ENCODE peak calls at places on chromosome 10, in four cellular contexts. B, G, Y and J are unnamed samples.

GRCh38 chr10:122348951-122349361 is 25.6 kb upstream of the PLEKHA1 start:
- DNase-seq in B (no peak), G (no peak), Y (no peak), J (no peak)

GRCh38 chr10:68154211-68154497 is 44.9 kb downstream of the MYPN start:
- DNase-seq in B (peak; percentile 65), G (peak; percentile 24), Y (peak; percentile 47), J (no peak)

GRCh38 chr10:133183646-133184378 is 23.8 kb downstream of the KNDC1 start:
- DNase-seq in B (no peak), G (no peak), Y (no peak), J (no peak)

GRCh38 chr10:132654708-132655661 is 117.4 kb downstream of the INPP5A start:
- DNase-seq in B (peak; percentile 71), G (peak; percentile 36), Y (peak; percentile 61), J (peak; percentile 40)

GRCh38 chr10:88232978-88233537 is 350.1 kb downstream of the RNLS start:
- DNase-seq in B (no peak), G (no peak), Y (peak; percentile 14), J (no peak)

GRCh38 chr10:129136074-129136473 is 331.0 kb upstream of the MGMT start:
- DNase-seq in B (no peak), G (no peak), Y (no peak), J (no peak)

GRCh38 chr10:89342219-89342966 is 14.6 kb downstream of the IFIT3 start:
- DNase-seq in B (peak; percentile 67), G (no peak), Y (peak; percentile 33), J (peak; percentile 54)

GRCh38 chr10:108338146-108338545 is 1173.6 kb upstream of the SORCS1 start:
- DNase-seq in B (no peak), G (no peak), Y (no peak), J (no peak)

GRCh38 chr10:34723746-34724145 is 91.3 kb downstream of the PARD3 start:
- DNase-seq in B (peak; percentile 80), G (peak; percentile 65), Y (no peak), J (peak; percentile 10)

GRCh38 chr10:28530751-28531150 is 2.2 kb upstream of the WAC start:
- DNase-seq in B (no peak), G (no peak), Y (no peak), J (no peak)

GRCh38 chr10:25556457-25556856 is 377.6 kb upstream of the MYO3A start:
- DNase-seq in B (peak; percentile 25), G (no peak), Y (no peak), J (no peak)

GRCh38 chr10:100364735-100365391 is 17.8 kb downstream of the SCD start:
- DNase-seq in B (peak; percentile 77), G (peak; percentile 95), Y (peak; percentile 78), J (peak; percentile 28)

GRCh38 chr10:17290226-17290625 is 62.2 kb downstream of the VIM start:
- DNase-seq in B (peak; percentile 34), G (no peak), Y (no peak), J (no peak)

GRCh38 chr10:108050626-108051025 is 886.1 kb upstream of the SORCS1 start:
- DNase-seq in B (no peak), G (no peak), Y (no peak), J (no peak)

GRCh38 chr10:9944690-9945089 is 1073.0 kb upstream of the CELF2 start:
- DNase-seq in B (no peak), G (no peak), Y (no peak), J (no peak)

GRCh38 chr10:48497965-48498770 is 106.7 kb downstream of the ARHGAP22 start:
- DNase-seq in B (no peak), G (peak; percentile 12), Y (no peak), J (no peak)

GRCh38 chr10:60739581-60739980 is 38.7 kb upstream of the CDK1 start:
- DNase-seq in B (no peak), G (no peak), Y (no peak), J (no peak)

GRCh38 chr10:3511483-3511882 is 273.5 kb downstream of the KLF6 start:
- DNase-seq in B (no peak), G (no peak), Y (no peak), J (no peak)

GRCh38 chr10:117662790-117663540 is 120.4 kb downstream of the EMX2 start:
- DNase-seq in B (no peak), G (no peak), Y (no peak), J (no peak)

GRCh38 chr10:45179716-45180115 is 135.7 kb downstream of the OR13A1 start:
- DNase-seq in B (no peak), G (no peak), Y (no peak), J (no peak)

GRCh38 chr10:70433581-70434280 is 7.8 kb downstream of the NODAL start:
- DNase-seq in B (no peak), G (no peak), Y (peak; percentile 25), J (no peak)

GRCh38 chr10:99341860-99342517 is 12.8 kb downstream of the CNNM1 start:
- DNase-seq in B (no peak), G (no peak), Y (no peak), J (no peak)

GRCh38 chr10:127877116-127877515 is 15.6 kb downstream of the CLRN3 start:
- DNase-seq in B (no peak), G (peak; percentile 13), Y (no peak), J (no peak)

GRCh38 chr10:93913706-93914105 is 19.9 kb downstream of the SLC35G1 start:
- DNase-seq in B (peak; percentile 6), G (no peak), Y (no peak), J (no peak)

GRCh38 chr10:78764436-78764835 is 304.3 kb upstream of the ZMIZ1 start:
- DNase-seq in B (no peak), G (no peak), Y (no peak), J (no peak)

GRCh38 chr10:119896061-119896655 is 3.6 kb downstream of the SEC23IP start:
- DNase-seq in B (no peak), G (peak; percentile 61), Y (no peak), J (no peak)

GRCh38 chr10:21272585-21273399 is 252.7 kb downstream of the SKIDA1 start:
- DNase-seq in B (no peak), G (no peak), Y (no peak), J (no peak)
- H3K27ac ChIP-seq in B (no peak overlapping the region), G (no peak overlapping the region), Y (no peak overlapping the region), J (no peak overlapping the region)

GRCh38 chr10:110355922-110356627 is 51.4 kb upstream of the SMNDC1 start:
- DNase-seq in B (no peak), G (no peak), Y (no peak), J (no peak)
- H3K27ac ChIP-seq in B (no peak overlapping the region), G (no peak overlapping the region), Y (no peak overlapping the region), J (no peak overlapping the region)

GRCh38 chr10:77390481-77390891 is 247.1 kb downstream of the KCNMA1 start:
- DNase-seq in B (no peak), G (no peak), Y (no peak), J (no peak)
- H3K27ac ChIP-seq in B (no peak overlapping the region), G (no peak overlapping the region), Y (no peak overlapping the region), J (no peak overlapping the region)

GRCh38 chr10:43250925-43251663 is 15.8 kb downstream of the RASGEF1A start:
- DNase-seq in B (no peak), G (peak; percentile 9), Y (no peak), J (no peak)
- H3K27ac ChIP-seq in B (no peak overlapping the region), G (no peak overlapping the region), Y (no peak overlapping the region), J (no peak overlapping the region)

GRCh38 chr10:71765907-71766716 is 7.2 kb downstream of the VSIR start:
- DNase-seq in B (no peak), G (no peak), Y (peak; percentile 38), J (no peak)

GRCh38 chr10:71767420-71768035 is 5.8 kb downstream of the VSIR start:
- DNase-seq in B (no peak), G (peak; percentile 53), Y (peak; percentile 89), J (no peak)

GRCh38 chr10:71766717-71767419 is 6.5 kb downstream of the VSIR start:
- DNase-seq in B (no peak), G (peak; percentile 96), Y (peak; percentile 76), J (no peak)

GRCh38 chr10:71763352-71764127 is 9.8 kb downstream of the VSIR start:
- DNase-seq in B (no peak), G (no peak), Y (no peak), J (no peak)

GRCh38 chr10:71765176-71765906 is 8.0 kb downstream of the VSIR start:
- DNase-seq in B (no peak), G (no peak), Y (peak; percentile 70), J (no peak)
- H3K27ac ChIP-seq in B (no peak overlapping the region), G (no peak overlapping the region), Y (peak overlapping the region; percentile 99), J (peak overlapping the region; percentile 77)

GRCh38 chr10:33314788-33315561 is 19.5 kb downstream of the NRP1 start:
- DNase-seq in B (peak; percentile 95), G (no peak), Y (no peak), J (no peak)
- H3K27ac ChIP-seq in B (peak overlapping the region; percentile 86), G (no peak overlapping the region), Y (no peak overlapping the region), J (no peak overlapping the region)